ENCODE peak calls at places on chromosomes 1 and 21, in nine cellular contexts. K, A, J, C, Q, V, E, L and M are unnamed samples.

GRCh38 chr1:93816970-93817738 is 61.9 kb downstream of the DNTTIP2 start:
- DNase-seq in E (no peak), K (no peak), A (no peak), J (no peak), V (no peak), C (peak; percentile 80), Q (no peak), L (peak; percentile 34), M (no peak)

GRCh38 chr1:170200161-170200560 is 54.4 kb downstream of the NTMT2 start:
- DNase-seq in C (no peak), V (no peak), K (no peak), Q (no peak), A (no peak), J (no peak), E (no peak), L (no peak), M (no peak)

GRCh38 chr1:52569333-52570265 is 16.7 kb upstream of the TUT4 start:
- DNase-seq in V (no peak), A (no peak), Q (no peak), J (no peak), E (no peak), L (no peak), K (no peak), C (no peak), M (no peak)

GRCh38 chr1:248585266-248585665 is 10.7 kb upstream of the OR2T34 start:
- DNase-seq in C (no peak), V (no peak), J (no peak), A (no peak), Q (no peak), K (no peak), E (no peak), L (no peak), M (no peak)

GRCh38 chr1:63917571-63918394 is 144.0 kb downstream of the ROR1 start:
- DNase-seq in K (no peak), J (no peak), C (no peak), L (peak; percentile 21), A (no peak), Q (peak; percentile 86), V (no peak), E (no peak), M (no peak)

GRCh38 chr21:15211491-15212133 is 146.8 kb upstream of the NRIP1 start:
- DNase-seq in Q (no peak), J (no peak), E (no peak), V (no peak), C (no peak), L (no peak), K (no peak), A (no peak), M (no peak)

GRCh38 chr1:87706779-87707228 is 378.1 kb downstream of the LMO4 start:
- DNase-seq in A (no peak), J (no peak), E (no peak), V (no peak), Q (no peak), K (no peak), C (no peak), L (no peak), M (no peak)

GRCh38 chr1:31823780-31824179 is 8.0 kb upstream of the SPOCD1 start:
- DNase-seq in V (no peak), Q (no peak), K (no peak), L (no peak), E (no peak), C (no peak), A (no peak), J (no peak), M (no peak)

GRCh38 chr1:110004583-110004982 is 20.0 kb downstream of the AHCYL1 start:
- DNase-seq in K (no peak), E (no peak), C (no peak), Q (no peak), L (no peak), V (no peak), J (no peak), A (no peak), M (no peak)

GRCh38 chr1:48235652-48236051 is 13.1 kb downstream of the SLC5A9 start:
- DNase-seq in V (no peak), L (no peak), Q (no peak), A (no peak), K (no peak), J (no peak), E (no peak), C (no peak), M (no peak)

GRCh38 chr1:193634470-193634869 is 448.1 kb upstream of the B3GALT2 start:
- DNase-seq in L (no peak), K (no peak), V (no peak), Q (no peak), C (no peak), E (no peak), J (no peak), A (no peak), M (no peak)

GRCh38 chr1:153790996-153791855 is 16.0 kb downstream of the SLC27A3 start:
- DNase-seq in E (peak; percentile 95), A (peak; percentile 74), Q (no peak), K (no peak), L (no peak), C (no peak), J (no peak), V (no peak), M (peak; percentile 15)

GRCh38 chr21:33212159-33212851 is 17.4 kb upstream of the IFNAR2 start:
- DNase-seq in E (no peak), C (no peak), V (no peak), A (no peak), Q (no peak), L (peak; percentile 43), K (no peak), J (no peak), M (no peak)

GRCh38 chr1:98903726-98904125 is 100.9 kb downstream of the PLPPR5 start:
- DNase-seq in A (no peak), C (no peak), Q (no peak), J (no peak), L (no peak), E (no peak), K (no peak), V (no peak), M (no peak)

GRCh38 chr1:199079994-199080393 is 441.2 kb downstream of the PTPRC start:
- DNase-seq in E (no peak), C (no peak), Q (no peak), K (no peak), J (no peak), V (no peak), A (no peak), L (no peak), M (no peak)
- H3K27ac ChIP-seq in E (no peak overlapping the region), C (no peak overlapping the region), Q (no peak overlapping the region), K (no peak overlapping the region), J (no peak overlapping the region), V (no peak overlapping the region), A (no peak overlapping the region), L (no peak overlapping the region), M (no peak overlapping the region)

DNA sequence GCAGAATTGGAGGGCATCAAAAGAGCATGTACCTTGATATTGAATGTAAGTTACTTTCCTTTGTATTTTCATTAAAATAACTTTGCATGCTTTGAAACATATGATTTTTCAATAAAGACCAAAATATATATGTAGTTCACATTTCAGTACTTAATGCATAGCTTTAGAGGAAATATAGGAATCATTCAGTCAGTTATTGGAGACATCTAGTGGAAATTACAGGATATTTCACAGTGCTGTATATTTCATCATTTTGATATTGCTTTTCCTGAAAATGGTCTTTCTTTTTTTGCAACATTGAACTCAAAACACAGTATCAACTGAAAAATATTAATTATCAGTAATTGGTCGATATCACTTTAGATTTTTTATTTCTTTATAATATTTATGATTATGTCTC is 375.8 kb downstream of the NCAM2 start:
- DNase-seq in K (no peak), J (no peak), C (no peak), Q (no peak), L (no peak), E (no peak), V (no peak), A (no peak), M (no peak)
- TF ChIP-seq CTCF in K (no peak), J (peak; percentile 24), C (peak; percentile 53), Q (no peak), L (peak; percentile 49), E (no peak), V (no peak), A (no peak), M (no peak)

GRCh38 chr1:225987491-225988316 is 11.4 kb downstream of the SDE2 start:
- DNase-seq in K (peak; percentile 42), J (no peak), E (no peak), L (peak; percentile 42), C (peak; percentile 45), V (no peak), Q (no peak), A (no peak), M (no peak)

GRCh38 chr1:225980005-225980404 is 19.1 kb downstream of the SDE2 start:
- DNase-seq in L (no peak), E (no peak), K (no peak), Q (no peak), V (peak; percentile 54), J (no peak), C (no peak), A (no peak), M (no peak)

GRCh38 chr1:225979421-225979820 is 19.7 kb downstream of the SDE2 start:
- DNase-seq in J (no peak), Q (no peak), K (no peak), V (no peak), L (no peak), A (no peak), C (no peak), E (no peak), M (no peak)

GRCh38 chr1:225977937-225978748 is 21.0 kb downstream of the SDE2 start:
- DNase-seq in E (peak; percentile 45), C (no peak), V (no peak), K (no peak), L (peak; percentile 35), Q (no peak), J (no peak), A (peak; percentile 37), M (no peak)

GRCh38 chr1:225981714-225982113 is 17.4 kb downstream of the SDE2 start:
- DNase-seq in E (no peak), C (no peak), A (peak; percentile 9), V (no peak), J (no peak), Q (no peak), L (no peak), K (no peak), M (no peak)
- TF ChIP-seq EP300 in E (no peak), C (no peak), A (no peak), V (no peak), J (no peak), Q (no peak), L (no peak), K (no peak), M (no peak)

GRCh38 chr1:39269791-39270342 is 65.4 kb downstream of the MACF1 start:
- DNase-seq in Q (no peak), E (peak; percentile 92), A (peak; percentile 85), C (no peak), V (no peak), L (no peak), K (no peak), J (peak; percentile 68), M (peak; percentile 65)

GRCh38 chr1:39272027-39272790 is 67.7 kb downstream of the MACF1 start:
- DNase-seq in K (no peak), Q (no peak), A (no peak), L (no peak), V (no peak), E (peak; percentile 87), C (no peak), J (no peak), M (no peak)

GRCh38 chr1:39269349-39269748 is 64.9 kb downstream of the MACF1 start:
- DNase-seq in L (no peak), Q (no peak), K (no peak), V (no peak), J (no peak), A (no peak), E (no peak), C (no peak), M (no peak)

GRCh38 chr1:39268906-39269305 is 64.4 kb downstream of the MACF1 start:
- DNase-seq in C (no peak), E (no peak), K (no peak), Q (peak; percentile 62), J (no peak), L (no peak), V (no peak), A (no peak), M (no peak)

GRCh38 chr1:39270368-39270767 is 65.9 kb downstream of the MACF1 start:
- DNase-seq in E (no peak), K (no peak), C (no peak), V (no peak), A (no peak), L (no peak), J (no peak), Q (no peak), M (no peak)
- H3K27ac ChIP-seq in E (peak overlapping the region; percentile 81), K (peak overlapping the region; percentile 63), C (no peak overlapping the region), V (peak overlapping the region; percentile 68), A (peak overlapping the region; percentile 88), L (no peak overlapping the region), J (no peak overlapping the region), Q (no peak overlapping the region), M (no peak overlapping the region)